ENCODE peak calls at places on chromosomes 1 and 21, in four cellular contexts. C is adrenal gland, F is endodermal cell, Y is gastrocnemius medialis. A is an unnamed sample.

GRCh38 chr1:19688041-19688842 is 23.6 kb downstream of the HTR6 start:
- DNase-seq in C (no peak), F (no peak), Y (no peak), A (no peak)

GRCh38 chr1:43885311-43885801 is 48.2 kb upstream of the ARTN start:
- DNase-seq in C (no peak), F (peak; percentile 85), Y (no peak), A (peak; percentile 94)

GRCh38 chr21:14686466-14687276 is 140.6 kb upstream of the SAMSN1 start:
- DNase-seq in C (no peak), F (no peak), Y (no peak), A (no peak)

GRCh38 chr21:26965567-26966359 is 1.1 kb downstream of the ADAMTS5 start:
- DNase-seq in C (no peak), F (peak; percentile 95), Y (no peak), A (no peak)

GRCh38 chr1:35111106-35111505 is 31.9 kb downstream of the ZMYM1 start:
- DNase-seq in C (no peak), F (no peak), Y (no peak), A (peak; percentile 34)

GRCh38 chr1:64231153-64231552 is 27.7 kb downstream of the UBE2U start:
- DNase-seq in C (no peak), F (no peak), Y (no peak), A (no peak)

GRCh38 chr1:34682452-34683223 is 72.2 kb upstream of the GJB5 start:
- DNase-seq in C (no peak), F (no peak), Y (no peak), A (no peak)

GRCh38 chr1:234605493-234605982 is 4.4 kb downstream of the IRF2BP2 start:
- DNase-seq in C (no peak), F (no peak), Y (no peak), A (no peak)

GRCh38 chr1:177077734-177078489 is 86.6 kb downstream of the ASTN1 start:
- DNase-seq in C (no peak), F (no peak), Y (no peak), A (no peak)

GRCh38 chr1:234331511-234331910 is 41.7 kb upstream of the COA6 start:
- DNase-seq in C (no peak), F (no peak), Y (no peak), A (peak; percentile 20)

GRCh38 chr1:19557609-19558051 is 72.3 kb upstream of the CAPZB start:
- DNase-seq in C (no peak), F (no peak), Y (no peak), A (no peak)

GRCh38 chr1:159179906-159180305 is 8.5 kb downstream of the CADM3 start:
- DNase-seq in C (no peak), F (no peak), Y (no peak), A (no peak)

GRCh38 chr1:218365600-218365999 is 20.5 kb downstream of the TGFB2 start:
- DNase-seq in C (no peak), F (no peak), Y (peak; percentile 19), A (no peak)

GRCh38 chr1:204079608-204079999 is 6.7 kb downstream of the SOX13 start:
- DNase-seq in C (no peak), F (peak; percentile 85), Y (no peak), A (no peak)

GRCh38 chr21:36208326-36209013 is 51.8 kb downstream of the DOP1B start:
- DNase-seq in C (no peak), F (peak; percentile 55), Y (no peak), A (no peak)

GRCh38 chr1:211752951-211753486 is 77.5 kb downstream of the LPGAT1 start:
- DNase-seq in C (no peak), F (no peak), Y (no peak), A (no peak)

GRCh38 chr1:155840391-155840790 is 16.6 kb downstream of the GON4L start:
- DNase-seq in C (no peak), F (peak; percentile 25), Y (no peak), A (no peak)

GRCh38 chr1:54334996-54335395 is 71.2 kb downstream of the SSBP3 start:
- DNase-seq in C (no peak), F (no peak), Y (peak; percentile 66), A (no peak)

GRCh38 chr1:240732390-240732789 is 120.4 kb upstream of the GREM2 start:
- DNase-seq in C (no peak), F (no peak), Y (no peak), A (peak; percentile 70)

GRCh38 chr1:108600504-108600903 is 40.6 kb downstream of the EEIG2 start:
- DNase-seq in C (no peak), F (no peak), Y (no peak), A (no peak)

GRCh38 chr1:24978383-24979032 is 48.4 kb upstream of the RUNX3 start:
- DNase-seq in C (no peak), F (no peak), Y (no peak), A (no peak)

GRCh38 chr1:19044975-19045831 is 88.7 kb upstream of the IFFO2 start:
- DNase-seq in C (no peak), F (peak; percentile 39), Y (no peak), A (no peak)

GRCh38 chr21:15051652-15052554 is 12.9 kb downstream of the NRIP1 start:
- DNase-seq in C (no peak), F (no peak), Y (no peak), A (peak; percentile 10)

GRCh38 chr21:16193758-16194606 is 464.2 kb downstream of the USP25 start:
- DNase-seq in C (peak; percentile 64), F (peak; percentile 68), Y (peak; percentile 75), A (peak; percentile 11)

GRCh38 chr1:202571719-202572339 is 138.4 kb downstream of the SYT2 start:
- DNase-seq in C (peak; percentile 36), F (peak; percentile 69), Y (no peak), A (no peak)

GRCh38 chr1:26602378-26602959 is 72.9 kb downstream of the RPS6KA1 start:
- DNase-seq in C (peak; percentile 67), F (peak; percentile 61), Y (peak; percentile 19), A (peak; percentile 74)

GRCh38 chr1:90475623-90476022 is 241.5 kb downstream of the BARHL2 start:
- DNase-seq in C (no peak), F (no peak), Y (no peak), A (no peak)
- TF ChIP-seq CTCF in C (no peak), F (peak; percentile 69), Y (no peak), A (no peak)

DNA sequence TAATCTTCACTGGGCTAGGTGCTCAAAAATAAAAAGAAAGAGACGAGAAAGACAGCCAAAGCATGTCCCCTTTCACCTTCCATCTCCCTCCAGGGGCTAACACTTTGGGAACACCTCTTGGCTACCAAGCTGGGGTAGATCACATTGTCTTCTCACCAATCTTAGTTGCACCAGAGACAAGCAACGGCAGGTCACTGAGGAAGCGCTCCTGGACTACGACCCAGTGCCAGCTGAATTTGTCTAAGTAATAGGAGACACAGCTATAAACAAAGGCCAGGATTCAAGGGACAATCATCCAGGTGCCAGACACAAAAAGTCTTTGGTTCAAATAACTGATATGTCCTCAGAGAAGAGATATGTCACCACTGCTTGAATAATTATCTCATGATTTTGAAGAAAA is 100.4 kb downstream of the SLC45A1 start:
- DNase-seq in C (no peak), F (no peak), Y (peak; percentile 80), A (no peak)
- H3K27ac ChIP-seq in C (peak overlapping the region; percentile 62), F (no peak overlapping the region), Y (peak overlapping the region; percentile 94), A (no peak overlapping the region)

DNA sequence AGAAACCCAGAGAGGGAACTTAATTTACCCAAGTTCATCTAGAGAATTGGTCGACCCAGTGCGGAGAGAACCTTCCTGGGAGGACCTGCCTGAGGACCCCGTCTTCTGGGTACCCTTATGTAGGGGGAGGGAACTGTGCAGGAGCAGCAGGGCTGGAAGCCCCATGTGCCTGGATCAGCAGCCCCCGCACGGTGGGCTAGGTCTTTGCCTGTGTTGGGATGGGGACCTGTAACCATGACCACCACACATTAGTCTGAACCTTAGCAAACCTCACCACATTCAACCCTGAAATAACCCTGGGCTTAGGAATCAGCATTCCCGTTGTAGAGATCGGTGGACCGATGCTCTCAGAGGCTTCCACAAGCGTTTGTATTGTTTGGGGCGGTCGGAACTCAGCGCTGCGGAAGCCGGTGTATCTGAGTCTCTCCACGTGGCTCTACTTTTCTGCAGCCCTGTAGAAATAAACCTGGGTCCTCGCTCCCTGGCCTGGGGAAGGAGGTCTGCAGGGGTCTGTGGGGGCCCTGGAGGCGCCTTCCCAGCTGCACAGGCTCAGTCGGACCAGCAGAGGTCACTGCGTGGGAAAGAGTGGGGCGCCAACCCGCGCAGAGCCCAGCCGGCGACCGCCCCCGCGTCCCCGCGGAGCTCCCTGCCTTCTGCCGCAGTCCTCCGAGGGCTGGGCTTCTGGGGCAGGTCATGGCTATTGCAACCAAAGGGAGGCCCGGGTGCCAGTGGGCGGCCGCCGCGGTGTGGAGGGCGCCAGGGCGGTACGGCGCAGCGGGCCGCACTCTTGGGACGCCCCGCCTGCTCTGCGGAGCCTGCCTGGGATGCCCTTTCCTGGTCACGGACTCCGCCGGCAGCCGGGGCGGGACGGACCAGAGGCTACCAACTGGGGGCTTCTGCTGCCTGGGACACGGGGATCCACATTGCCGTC is 36.2 kb upstream of the KCNA10 start:
- DNase-seq in C (peak; percentile 55), F (peak; percentile 89), Y (no peak), A (no peak)
- TF ChIP-seq CTCF in C (peak; percentile 68), F (peak; percentile 92), Y (peak; percentile 35), A (no peak)

DNA sequence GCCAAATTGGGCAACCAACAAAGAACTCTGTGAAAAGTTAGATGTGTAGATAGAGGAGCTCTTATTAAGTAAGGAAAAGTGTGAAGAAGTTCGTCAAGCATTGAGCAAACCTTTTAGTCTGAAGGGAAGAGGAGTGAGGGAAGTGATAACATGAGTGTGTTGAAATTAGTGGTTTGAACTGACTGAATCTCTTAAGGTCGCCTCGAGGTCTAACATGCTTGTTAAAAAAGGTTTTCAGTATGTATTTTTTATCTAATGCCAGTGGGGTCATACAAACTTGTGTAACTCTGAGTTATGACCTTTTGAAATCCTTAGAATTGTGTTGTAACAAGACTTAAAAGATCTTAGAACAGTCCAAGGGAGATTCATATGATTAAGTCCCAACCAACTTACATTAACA is 34.1 kb downstream of the SOAT1 start:
- DNase-seq in C (no peak), F (no peak), Y (no peak), A (no peak)
- H3K27ac ChIP-seq in C (peak overlapping the region; percentile 68), F (no peak overlapping the region), Y (no peak overlapping the region), A (no peak overlapping the region)

DNA sequence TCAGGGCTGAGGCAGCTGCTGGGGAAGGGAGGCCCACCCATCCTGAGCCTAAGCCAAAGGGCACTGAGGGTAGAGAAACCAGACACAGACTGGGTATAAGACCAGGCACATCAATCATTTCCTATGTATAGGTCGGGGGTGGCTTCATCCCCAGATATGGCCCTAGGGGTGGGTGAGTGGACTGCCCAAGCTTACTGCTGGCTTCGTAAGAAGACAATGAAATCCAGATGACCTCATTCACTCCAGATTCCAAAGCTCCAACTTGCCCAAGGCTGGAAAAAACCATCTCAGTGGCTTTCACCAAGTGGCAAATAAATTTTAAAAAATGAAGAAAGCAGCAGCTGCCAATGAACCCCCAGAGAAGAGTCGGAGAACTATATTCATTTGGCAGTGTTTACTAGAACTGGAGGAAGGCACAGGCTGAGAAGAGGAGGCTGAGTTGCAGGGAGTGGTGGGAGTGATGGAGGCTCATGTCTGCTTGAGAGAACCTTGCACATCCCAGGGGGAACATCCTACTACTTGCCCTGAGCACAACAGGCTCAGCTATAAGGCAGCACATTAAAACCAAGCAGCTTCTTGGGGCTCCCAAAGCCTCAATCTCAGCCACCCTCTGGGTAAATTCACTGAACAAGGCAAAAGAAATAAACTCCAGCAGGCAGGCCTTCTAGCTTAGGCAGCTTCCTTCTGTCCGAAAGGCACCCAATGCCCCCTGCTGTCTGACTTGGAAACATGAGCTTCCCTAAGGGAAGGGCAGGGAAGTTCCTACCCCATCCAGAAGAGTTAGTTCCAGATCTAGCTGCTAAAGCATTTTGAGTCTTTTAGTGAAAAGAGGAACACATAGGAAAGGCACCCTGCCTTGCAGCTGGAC is 14.1 kb downstream of the PEA15 start:
- DNase-seq in C (peak; percentile 71), F (peak; percentile 82), Y (peak; percentile 35), A (peak; percentile 45)
- TF ChIP-seq CTCF in C (peak; percentile 74), F (peak; percentile 71), Y (peak; percentile 62), A (no peak)

GRCh38 chr1:93678966-93679480 is 2.6 kb downstream of the BCAR3 start:
- DNase-seq in C (no peak), F (peak; percentile 48), Y (no peak), A (no peak)
- H3K27ac ChIP-seq in C (peak overlapping the region; percentile 91), F (peak overlapping the region; percentile 25), Y (peak overlapping the region; percentile 6), A (no peak overlapping the region)